ENCODE peak calls at places on chromosome X, in eight cellular contexts. Z is vagina, M is fibroblast of mammary gland, A is foreskin fibroblast, Y is fibroblast of villous mesenchyme, B is adrenal gland, L is IMR-90, T is PC-3. X is an unnamed sample.

GRCh38 chrX:63471004-63471403 is 119.9 kb upstream of the SPIN4 start:
- DNase-seq in Z (no peak), M (no peak), A (no peak), Y (no peak), B (no peak), L (no peak), T (no peak), X (no peak)

GRCh38 chrX:23849241-23849640 is 58.5 kb downstream of the APOO start:
- DNase-seq in Z (no peak), M (no peak), A (no peak), Y (no peak), B (no peak), L (no peak), T (no peak), X (no peak)

GRCh38 chrX:130702867-130703707 is 199.9 kb downstream of the ENOX2 start:
- DNase-seq in Z (no peak), M (peak), A (no peak), Y (peak), B (no peak), L (no peak), T (peak), X (peak)

GRCh38 chrX:110012818-110013484 is 10.0 kb downstream of the TMEM164 start:
- DNase-seq in Z (no peak), M (no peak), A (no peak), Y (no peak), B (no peak), L (no peak), T (peak), X (no peak)

GRCh38 chrX:43676960-43677582 is 21.0 kb downstream of the MAOA start:
- DNase-seq in Z (no peak), M (no peak), A (no peak), Y (peak), B (no peak), L (no peak), T (no peak), X (no peak)

GRCh38 chrX:31702208-31702607 is 630.4 kb upstream of the FTHL17 start:
- DNase-seq in Z (no peak), M (peak), A (no peak), Y (no peak), B (no peak), L (no peak), T (no peak), X (no peak)

GRCh38 chrX:108020631-108021030 is 24.2 kb upstream of the VSIG1 start:
- DNase-seq in Z (no peak), M (peak), A (no peak), Y (peak), B (no peak), L (peak), T (peak), X (peak)

GRCh38 chrX:80648023-80648422 is 161.7 kb downstream of the BRWD3 start:
- DNase-seq in Z (no peak), M (peak), A (no peak), Y (peak), B (no peak), L (no peak), T (peak), X (peak)

GRCh38 chrX:69503835-69504625 is at the start of gene NALF2:
- DNase-seq in Z (peak), M (peak), A (peak), Y (peak), B (peak), L (peak), T (peak), X (peak)

GRCh38 chrX:30904632-30905031 is 15.6 kb upstream of the TAB3 start:
- DNase-seq in Z (no peak), M (no peak), A (no peak), Y (no peak), B (no peak), L (no peak), T (no peak), X (no peak)

GRCh38 chrX:123814343-123814742 is 45.5 kb upstream of the XIAP start:
- DNase-seq in Z (no peak), M (peak), A (no peak), Y (no peak), B (no peak), L (no peak), T (peak), X (no peak)

DNA sequence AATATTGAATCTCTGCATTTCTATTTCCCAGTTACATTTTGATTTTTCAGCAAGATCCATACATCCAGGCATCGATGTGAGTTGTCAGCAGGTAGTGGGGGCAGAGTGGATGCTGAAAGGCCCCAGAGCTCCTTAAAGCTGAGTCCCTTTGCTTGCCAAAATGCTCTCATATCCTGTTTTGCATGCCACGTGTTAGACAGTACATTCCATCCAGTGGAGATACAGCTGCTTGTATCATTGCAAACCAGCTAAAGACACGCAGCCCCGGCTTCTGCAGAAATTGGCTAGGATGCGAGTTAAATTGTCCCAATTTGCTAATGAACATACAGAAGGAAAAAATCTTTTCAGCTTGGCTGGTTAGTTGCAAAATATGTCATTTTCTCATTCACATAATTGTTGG is 179.6 kb upstream of the MXRA5 start:
- DNase-seq in Z (no peak), M (peak), A (peak), Y (peak), B (no peak), L (peak), T (no peak), X (peak)
- H3K4me3 ChIP-seq in Z (no peak), M (no peak), A (no peak), Y (no peak), B (no peak), L (no peak), T (no peak), X (no peak)

DNA sequence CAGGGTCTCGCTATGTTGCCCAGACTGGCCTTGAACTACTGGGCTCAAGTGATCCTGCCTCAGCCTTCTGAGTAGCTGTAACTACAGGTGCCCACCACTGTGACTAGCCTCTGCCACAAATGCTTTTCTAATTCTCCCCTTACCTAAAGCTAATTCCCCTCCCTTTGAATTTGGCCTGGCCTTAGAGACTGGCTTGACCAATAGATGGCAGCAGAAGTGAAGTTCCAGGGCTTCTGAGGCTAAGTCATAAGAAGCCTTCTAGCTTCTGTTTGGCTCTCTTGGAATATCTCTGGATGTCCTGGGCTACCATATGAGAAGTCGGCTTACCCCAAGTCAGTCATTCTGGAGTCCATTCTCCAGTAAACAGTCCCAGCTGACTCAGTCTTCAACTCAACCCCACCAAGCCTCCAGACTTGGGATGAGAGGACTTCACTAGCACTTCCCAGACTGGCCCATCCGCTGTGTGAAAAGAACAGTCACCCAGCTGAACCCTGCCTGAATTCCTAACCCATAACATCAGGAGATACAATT is 61.0 kb downstream of the HPRT1 start:
- DNase-seq in Z (peak), M (peak), A (peak), Y (peak), B (no peak), L (peak), T (peak), X (peak)
- TF ChIP-seq CTCF in Z (peak), M (peak), A (peak), Y (peak), B (peak), L (peak), T (peak), X (peak)

DNA sequence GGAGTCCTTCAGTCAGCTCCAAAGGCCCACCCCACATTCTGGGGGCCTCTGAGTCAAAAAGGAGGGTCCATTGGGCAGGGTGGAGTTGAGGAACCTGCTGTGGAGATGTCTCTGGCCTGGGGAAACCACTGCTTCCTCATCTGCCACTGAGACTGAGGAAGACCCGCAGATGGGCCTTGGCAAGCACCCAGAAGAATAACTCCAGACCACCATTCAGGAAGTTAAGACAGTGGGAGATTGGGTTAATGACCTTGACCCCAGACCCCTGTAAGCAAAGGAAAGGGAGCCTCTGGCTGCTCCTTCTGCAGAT is 8.1 kb upstream of the HSD17B10 start:
- DNase-seq in Z (no peak), M (no peak), A (no peak), Y (no peak), B (no peak), L (no peak), T (no peak), X (no peak)
- H3K4me3 ChIP-seq in Z (no peak), M (no peak), A (peak), Y (no peak), B (no peak), L (no peak), T (peak), X (no peak)

GRCh38 chrX:49878128-49878833 is 1.0 kb upstream of the USP27X start:
- DNase-seq in Z (no peak), M (no peak), A (no peak), Y (no peak), B (peak), L (no peak), T (no peak), X (peak)

GRCh38 chrX:49878834-49879655 is at the start of gene USP27X:
- DNase-seq in Z (no peak), M (peak), A (peak), Y (peak), B (peak), L (peak), T (peak), X (peak)

GRCh38 chrX:49877397-49878101 is 1.7 kb upstream of the USP27X start:
- DNase-seq in Z (no peak), M (no peak), A (no peak), Y (no peak), B (no peak), L (no peak), T (no peak), X (no peak)

GRCh38 chrX:49879656-49880277 is 483 bp downstream of the USP27X start:
- DNase-seq in Z (no peak), M (no peak), A (no peak), Y (no peak), B (no peak), L (peak), T (no peak), X (no peak)

GRCh38 chrX:49876750-49877149 is 2.5 kb upstream of the USP27X start:
- DNase-seq in Z (no peak), M (peak), A (no peak), Y (peak), B (no peak), L (peak), T (peak), X (peak)
- TF ChIP-seq CTCF in Z (peak), M (peak), A (peak), Y (peak), B (peak), L (peak), T (peak), X (peak)

GRCh38 chrX:13087322-13088154 is 43.1 kb upstream of the FAM9C start:
- DNase-seq in Z (no peak), M (no peak), A (no peak), Y (peak), B (no peak), L (peak), T (peak), X (peak)
- H3K4me3 ChIP-seq in Z (no peak), M (no peak), A (no peak), Y (no peak), B (no peak), L (no peak), T (no peak), X (no peak)

GRCh38 chrX:149528381-149528780 is 12.4 kb upstream of the EOLA1 start:
- DNase-seq in Z (no peak), M (no peak), A (no peak), Y (no peak), B (no peak), L (no peak), T (no peak), X (no peak)

GRCh38 chrX:149527705-149528104 is 13.1 kb upstream of the EOLA1 start:
- DNase-seq in Z (no peak), M (peak), A (peak), Y (peak), B (no peak), L (peak), T (peak), X (peak)

DNA sequence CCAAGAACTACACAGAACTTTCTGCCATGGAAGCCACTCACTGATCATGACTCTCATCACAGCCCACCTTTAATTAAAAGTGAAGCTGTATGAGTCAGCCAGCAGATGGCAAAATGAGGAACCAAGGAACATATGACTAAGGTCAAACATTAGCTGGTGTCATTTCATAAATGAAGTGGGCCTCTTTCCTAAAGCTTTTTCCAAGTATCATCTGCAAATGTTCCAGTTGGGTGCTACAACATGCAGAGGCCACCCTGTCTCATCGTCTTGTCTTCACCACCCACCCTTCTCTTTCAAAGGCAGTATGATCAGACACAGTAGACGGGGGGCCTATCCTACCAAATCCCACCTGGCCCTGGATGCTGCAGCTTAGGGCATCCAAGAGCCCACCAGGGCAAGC is 9.2 kb upstream of the EOLA1 start:
- DNase-seq in Z (no peak), M (peak), A (no peak), Y (no peak), B (no peak), L (no peak), T (no peak), X (no peak)
- TF ChIP-seq CTCF in Z (no peak), M (no peak), A (no peak), Y (no peak), B (no peak), L (no peak), T (no peak), X (no peak)

DNA sequence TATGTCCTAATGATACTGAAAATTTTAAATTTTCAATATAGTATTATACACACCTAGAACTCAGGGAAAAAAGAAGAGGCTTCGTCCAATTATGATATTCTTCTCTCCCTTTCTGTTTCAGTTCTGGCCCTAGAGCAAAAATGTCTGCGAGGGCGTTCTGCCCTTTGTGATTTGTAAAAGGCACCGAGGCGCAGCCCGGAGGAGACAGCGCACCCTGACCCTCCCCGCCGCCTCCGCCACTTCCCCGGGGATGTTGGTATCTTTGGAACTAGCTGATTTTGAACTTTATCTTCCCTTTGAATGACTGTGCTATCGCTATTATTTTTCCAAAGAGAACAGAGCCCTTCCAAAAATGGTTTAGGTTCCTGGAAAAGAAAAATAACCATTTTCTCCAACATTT is 173.2 kb upstream of the FAM9B start:
- DNase-seq in Z (no peak), M (peak), A (no peak), Y (no peak), B (peak), L (peak), T (no peak), X (no peak)
- H3K4me3 ChIP-seq in Z (no peak), M (no peak), A (no peak), Y (peak), B (no peak), L (peak), T (no peak), X (no peak)

GRCh38 chrX:112147206-112147605 is 64.6 kb upstream of the TRPC5 start:
- DNase-seq in Z (no peak), M (peak), A (no peak), Y (peak), B (peak), L (peak), T (peak), X (peak)
- TF ChIP-seq CTCF in Z (no peak), M (peak), A (peak), Y (peak), B (peak), L (peak), T (peak), X (peak)

X was measured in AG10803.